ENCODE peak calls at places on chromosomes 5 and 9, in four cellular contexts. D is amniotic epithelial cell, V is hippocampal formation, E is WERI-Rb-1. W is an unnamed sample.
A peak's percentile ranks its signal among the peaks of the same experiment; 100 is the strongest.

GRCh38 chr5:96952946-96953730 is 17.3 kb downstream of the LNPEP start:
- DNase-seq in D (no peak), V (no peak), E (peak; percentile 74), W (no peak)

GRCh38 chr9:137670391-137671195 is 51.8 kb downstream of the EHMT1 start:
- DNase-seq in D (no peak), V (no peak), E (peak; percentile 89), W (no peak)

GRCh38 chr9:114310471-114311450 is 12.1 kb upstream of the ORM1 start:
- DNase-seq in D (no peak), V (no peak), E (peak; percentile 6), W (no peak)

GRCh38 chr9:16191691-16192402 is 639.0 kb downstream of the CCDC171 start:
- DNase-seq in D (peak; percentile 92), V (peak; percentile 25), E (peak; percentile 83), W (peak; percentile 83)

GRCh38 chr5:122173484-122174191 is 44.3 kb downstream of the ZNF474 start:
- DNase-seq in D (no peak), V (no peak), E (no peak), W (no peak)

GRCh38 chr5:30413540-30413939 is 779.9 kb upstream of the CDH6 start:
- DNase-seq in D (no peak), V (no peak), E (no peak), W (no peak)

GRCh38 chr9:106970219-106970975 is 107.4 kb downstream of the ZNF462 start:
- DNase-seq in D (no peak), V (no peak), E (no peak), W (no peak)

GRCh38 chr9:581673-582497 is 259.6 kb upstream of the DMRT1 start:
- DNase-seq in D (no peak), V (no peak), E (peak; percentile 26), W (no peak)

GRCh38 chr5:17206021-17206420 is 11.4 kb upstream of the BASP1 start:
- DNase-seq in D (no peak), V (no peak), E (no peak), W (no peak)

GRCh38 chr5:135264451-135265445 is 134.3 kb downstream of the MACROH2A1 start:
- DNase-seq in D (peak; percentile 82), V (no peak), E (peak; percentile 85), W (no peak)

GRCh38 chr9:99489043-99489378 is 266.9 kb downstream of the SEC61B start:
- DNase-seq in D (peak; percentile 37), V (no peak), E (no peak), W (peak; percentile 83)

GRCh38 chr5:40962207-40962955 is 53.1 kb downstream of the C7 start:
- DNase-seq in D (no peak), V (no peak), E (no peak), W (no peak)

GRCh38 chr9:136223871-136224640 is 19.1 kb upstream of the LHX3 start:
- DNase-seq in D (no peak), V (no peak), E (no peak), W (no peak)

GRCh38 chr9:79196606-79197005 is 375.2 kb upstream of the TLE4 start:
- DNase-seq in D (peak; percentile 90), V (no peak), E (no peak), W (peak; percentile 85)

GRCh38 chr5:172887735-172888134 is 53.7 kb downstream of the ERGIC1 start:
- DNase-seq in D (peak; percentile 97), V (no peak), E (no peak), W (peak; percentile 88)